ENCODE peak calls at places on chromosomes 4 and X, in four cellular contexts. One of them, this sample, is unnamed. For H3K4me1, the result is how much of the 10 kb centered on the place peaks cover.

GRCh38 chr4:36317731-36318130 is 36.3 kb downstream of the DTHD1 start:
- DNase-seq in gastrocnemius medialis: no peak
- DNase-seq in Peyer's patch: no peak
- DNase-seq in stomach: no peak
- DNase-seq in this sample: no peak

GRCh38 chrX:151505796-151506195 is 57.7 kb upstream of the PASD1 start:
- DNase-seq in gastrocnemius medialis: no peak
- DNase-seq in Peyer's patch: no peak
- DNase-seq in stomach: no peak
- DNase-seq in this sample: no peak

GRCh38 chr4:140243345-140243753 is 89.4 kb upstream of the MAML3 start:
- DNase-seq in gastrocnemius medialis: no peak
- DNase-seq in Peyer's patch: peak
- DNase-seq in stomach: peak
- DNase-seq in this sample: no peak

GRCh38 chr4:77453911-77454310 is 151.7 kb upstream of the CXCL13 start:
- DNase-seq in gastrocnemius medialis: no peak
- DNase-seq in Peyer's patch: no peak
- DNase-seq in stomach: no peak
- DNase-seq in this sample: no peak

GRCh38 chrX:41666251-41666650 is 22.5 kb upstream of the GPR34 start:
- DNase-seq in gastrocnemius medialis: no peak
- DNase-seq in Peyer's patch: no peak
- DNase-seq in stomach: no peak
- DNase-seq in this sample: no peak

GRCh38 chrX:44669626-44670025 is 127.0 kb upstream of the FUNDC1 start:
- DNase-seq in gastrocnemius medialis: no peak
- DNase-seq in Peyer's patch: no peak
- DNase-seq in stomach: no peak
- DNase-seq in this sample: no peak

GRCh38 chrX:114675365-114675764 is 91.5 kb downstream of the HTR2C start:
- DNase-seq in gastrocnemius medialis: no peak
- DNase-seq in Peyer's patch: no peak
- DNase-seq in stomach: no peak
- DNase-seq in this sample: no peak

GRCh38 chr4:93779228-93779627 is 49.3 kb upstream of the ATOH1 start:
- DNase-seq in gastrocnemius medialis: no peak
- DNase-seq in Peyer's patch: no peak
- DNase-seq in stomach: no peak
- DNase-seq in this sample: no peak

GRCh38 chr4:38177792-38178665 is 217.8 kb downstream of the PTTG2 start:
- DNase-seq in gastrocnemius medialis: peak
- DNase-seq in Peyer's patch: peak
- DNase-seq in stomach: peak
- DNase-seq in this sample: peak

GRCh38 chrX:19670321-19670750 is 155.0 kb upstream of the MAP3K15 start:
- DNase-seq in gastrocnemius medialis: peak
- DNase-seq in Peyer's patch: no peak
- DNase-seq in stomach: no peak
- DNase-seq in this sample: no peak

GRCh38 chrX:139077303-139078131 is 366.0 kb upstream of the FGF13 start:
- DNase-seq in gastrocnemius medialis: no peak
- DNase-seq in Peyer's patch: no peak
- DNase-seq in stomach: no peak
- DNase-seq in this sample: no peak

GRCh38 chrX:26442340-26442739 is 226.4 kb downstream of the MAGEB5 start:
- DNase-seq in gastrocnemius medialis: no peak
- DNase-seq in Peyer's patch: no peak
- DNase-seq in stomach: no peak
- DNase-seq in this sample: no peak

GRCh38 chr4:174490356-174490969 is 31.8 kb downstream of the HPGD start:
- DNase-seq in gastrocnemius medialis: no peak
- DNase-seq in Peyer's patch: no peak
- DNase-seq in stomach: no peak
- DNase-seq in this sample: no peak

GRCh38 chr4:108940086-108941033 is 177.5 kb upstream of the ETNPPL start:
- DNase-seq in gastrocnemius medialis: no peak
- DNase-seq in Peyer's patch: no peak
- DNase-seq in stomach: no peak
- DNase-seq in this sample: no peak

GRCh38 chr4:100938698-100939097 is 408.6 kb downstream of the PPP3CA start:
- DNase-seq in gastrocnemius medialis: no peak
- DNase-seq in Peyer's patch: no peak
- DNase-seq in stomach: no peak
- DNase-seq in this sample: no peak

GRCh38 chr4:182405087-182405486 is 161.9 kb downstream of the TENM3 start:
- DNase-seq in gastrocnemius medialis: no peak
- DNase-seq in Peyer's patch: no peak
- DNase-seq in stomach: no peak
- DNase-seq in this sample: no peak

GRCh38 chr4:40749717-40750460 is at the start of gene NSUN7:
- DNase-seq in gastrocnemius medialis: no peak
- DNase-seq in Peyer's patch: peak
- DNase-seq in stomach: peak
- DNase-seq in this sample: peak

GRCh38 chrX:47540754-47541538 is 20.1 kb upstream of the ARAF start:
- DNase-seq in gastrocnemius medialis: peak
- DNase-seq in Peyer's patch: no peak
- DNase-seq in stomach: peak
- DNase-seq in this sample: peak

GRCh38 chrX:137423241-137423640 is 142.7 kb upstream of the ZIC3 start:
- DNase-seq in gastrocnemius medialis: no peak
- DNase-seq in Peyer's patch: no peak
- DNase-seq in stomach: no peak
- DNase-seq in this sample: no peak

GRCh38 chrX:118356154-118356701 is 10.3 kb downstream of the WDR44 start:
- DNase-seq in gastrocnemius medialis: no peak
- DNase-seq in Peyer's patch: no peak
- DNase-seq in stomach: no peak
- DNase-seq in this sample: no peak

GRCh38 chrX:13373807-13374187 is 53.9 kb upstream of the ATXN3L start:
- DNase-seq in gastrocnemius medialis: no peak
- DNase-seq in Peyer's patch: no peak
- DNase-seq in stomach: no peak
- DNase-seq in this sample: no peak

GRCh38 chrX:104112326-104112951 is at the start of gene ZCCHC18:
- DNase-seq in gastrocnemius medialis: no peak
- DNase-seq in Peyer's patch: peak
- DNase-seq in stomach: peak
- DNase-seq in this sample: no peak

GRCh38 chr4:61309616-61310015 is 109.5 kb downstream of the ADGRL3 start:
- DNase-seq in gastrocnemius medialis: no peak
- DNase-seq in Peyer's patch: no peak
- DNase-seq in stomach: no peak
- DNase-seq in this sample: no peak

GRCh38 chrX:111719426-111720210 is 38.6 kb downstream of the ALG13 start:
- DNase-seq in gastrocnemius medialis: no peak
- DNase-seq in Peyer's patch: no peak
- DNase-seq in stomach: no peak
- DNase-seq in this sample: no peak

GRCh38 chrX:86002076-86002896 is 45.1 kb downstream of the CHM start:
- DNase-seq in gastrocnemius medialis: no peak
- DNase-seq in Peyer's patch: peak
- DNase-seq in stomach: peak
- DNase-seq in this sample: no peak

GRCh38 chr4:11507920-11508319 is 79.2 kb upstream of the HS3ST1 start:
- DNase-seq in gastrocnemius medialis: no peak
- DNase-seq in Peyer's patch: no peak
- DNase-seq in stomach: peak
- DNase-seq in this sample: no peak

GRCh38 chr4:101037249-101037648 is 310.1 kb downstream of the PPP3CA start:
- DNase-seq in gastrocnemius medialis: no peak
- DNase-seq in Peyer's patch: no peak
- DNase-seq in stomach: no peak
- DNase-seq in this sample: no peak

GRCh38 chrX:41178201-41178600 is 93.0 kb downstream of the USP9X start:
- DNase-seq in gastrocnemius medialis: no peak
- DNase-seq in Peyer's patch: no peak
- DNase-seq in stomach: no peak
- DNase-seq in this sample: no peak

GRCh38 chrX:39755152-39756032 is 342.4 kb downstream of the BCOR start:
- DNase-seq in gastrocnemius medialis: peak
- DNase-seq in Peyer's patch: no peak
- DNase-seq in stomach: peak
- DNase-seq in this sample: peak

GRCh38 chr4:110770353-110770752 is 147.5 kb upstream of the PITX2 start:
- DNase-seq in gastrocnemius medialis: no peak
- DNase-seq in Peyer's patch: no peak
- DNase-seq in stomach: no peak
- DNase-seq in this sample: no peak

GRCh38 chr4:165537028-165537648 is 158.3 kb downstream of the CPE start:
- DNase-seq in gastrocnemius medialis: no peak
- DNase-seq in Peyer's patch: no peak
- DNase-seq in stomach: no peak
- DNase-seq in this sample: no peak

GRCh38 chr4:73244941-73245601 is 13.5 kb downstream of the ANKRD17 start:
- DNase-seq in gastrocnemius medialis: no peak
- DNase-seq in Peyer's patch: no peak
- DNase-seq in stomach: no peak
- DNase-seq in this sample: no peak

DNA sequence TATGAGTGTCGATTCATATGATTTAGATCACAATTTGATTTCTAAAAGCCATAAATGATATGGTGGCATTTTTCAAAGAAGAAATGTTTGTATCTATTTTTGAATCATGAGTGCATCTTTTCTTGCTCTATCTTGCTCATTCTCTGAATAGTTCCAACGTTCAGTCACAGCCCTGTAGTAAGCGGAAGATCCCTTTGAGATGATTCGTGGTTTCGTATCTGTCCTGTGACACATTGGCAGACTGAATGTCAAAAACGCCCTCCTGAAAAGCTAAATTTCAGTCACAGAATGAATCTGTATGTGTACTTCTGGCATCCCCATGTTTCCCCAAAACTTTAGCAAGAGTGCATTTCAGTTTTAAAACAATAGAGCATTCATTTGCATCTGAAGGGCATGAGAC is 1066.9 kb upstream of the TENM3 start:
- DNase-seq in gastrocnemius medialis: no peak
- DNase-seq in Peyer's patch: no peak
- DNase-seq in stomach: no peak
- DNase-seq in this sample: no peak
- H3K27ac ChIP-seq in gastrocnemius medialis: no peak
- H3K27ac ChIP-seq in Peyer's patch: no peak
- H3K27ac ChIP-seq in stomach: no peak
- H3K27ac ChIP-seq in this sample: no peak

DNA sequence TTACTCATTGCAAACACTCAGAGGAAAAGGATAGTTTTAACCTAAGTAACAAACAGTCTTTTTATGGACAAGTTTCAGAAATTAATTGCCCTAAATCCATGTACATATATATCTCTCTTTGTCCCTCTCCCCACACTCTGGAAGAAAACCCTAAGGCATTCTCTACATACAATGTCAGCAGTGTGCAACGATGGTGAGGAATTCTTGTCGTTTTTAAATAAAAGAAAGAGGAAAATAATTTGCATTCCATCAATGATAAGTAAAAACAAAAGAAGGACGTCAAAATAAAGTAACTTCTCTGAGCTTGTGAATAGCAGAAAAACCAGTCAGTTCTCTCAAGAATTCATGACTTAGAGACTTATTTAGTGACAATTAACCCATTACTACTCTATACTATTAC is 550.5 kb upstream of the DIPK2B start:
- DNase-seq in gastrocnemius medialis: no peak
- DNase-seq in Peyer's patch: no peak
- DNase-seq in stomach: no peak
- DNase-seq in this sample: no peak
- H3K4me1 ChIP-seq in gastrocnemius medialis: under half
- H3K4me1 ChIP-seq in Peyer's patch: under half
- H3K4me1 ChIP-seq in stomach: under half
- H3K4me1 ChIP-seq in this sample: under half

GRCh38 chrX:120287513-120288112 is 23.6 kb downstream of the TMEM255A start:
- DNase-seq in gastrocnemius medialis: no peak
- DNase-seq in Peyer's patch: no peak
- DNase-seq in stomach: no peak
- DNase-seq in this sample: no peak
- H3K27ac ChIP-seq in gastrocnemius medialis: no peak
- H3K27ac ChIP-seq in Peyer's patch: no peak
- H3K27ac ChIP-seq in stomach: no peak
- H3K27ac ChIP-seq in this sample: no peak

GRCh38 chr4:2583517-2583916 is 47.1 kb downstream of the FAM193A start:
- DNase-seq in gastrocnemius medialis: peak
- DNase-seq in Peyer's patch: no peak
- DNase-seq in stomach: no peak
- DNase-seq in this sample: peak

GRCh38 chr4:2588259-2588658 is 51.8 kb downstream of the FAM193A start:
- DNase-seq in gastrocnemius medialis: no peak
- DNase-seq in Peyer's patch: no peak
- DNase-seq in stomach: no peak
- DNase-seq in this sample: no peak

GRCh38 chr4:2591189-2591588 is 54.7 kb downstream of the FAM193A start:
- DNase-seq in gastrocnemius medialis: no peak
- DNase-seq in Peyer's patch: no peak
- DNase-seq in stomach: no peak
- DNase-seq in this sample: peak

GRCh38 chr4:2586502-2586901 is 50.1 kb downstream of the FAM193A start:
- DNase-seq in gastrocnemius medialis: no peak
- DNase-seq in Peyer's patch: no peak
- DNase-seq in stomach: no peak
- DNase-seq in this sample: no peak

GRCh38 chr4:2587215-2587823 is 50.9 kb downstream of the FAM193A start:
- DNase-seq in gastrocnemius medialis: peak
- DNase-seq in Peyer's patch: no peak
- DNase-seq in stomach: no peak
- DNase-seq in this sample: no peak
- H3K4me1 ChIP-seq in gastrocnemius medialis: half or more
- H3K4me1 ChIP-seq in Peyer's patch: under half
- H3K4me1 ChIP-seq in stomach: half or more
- H3K4me1 ChIP-seq in this sample: under half

DNA sequence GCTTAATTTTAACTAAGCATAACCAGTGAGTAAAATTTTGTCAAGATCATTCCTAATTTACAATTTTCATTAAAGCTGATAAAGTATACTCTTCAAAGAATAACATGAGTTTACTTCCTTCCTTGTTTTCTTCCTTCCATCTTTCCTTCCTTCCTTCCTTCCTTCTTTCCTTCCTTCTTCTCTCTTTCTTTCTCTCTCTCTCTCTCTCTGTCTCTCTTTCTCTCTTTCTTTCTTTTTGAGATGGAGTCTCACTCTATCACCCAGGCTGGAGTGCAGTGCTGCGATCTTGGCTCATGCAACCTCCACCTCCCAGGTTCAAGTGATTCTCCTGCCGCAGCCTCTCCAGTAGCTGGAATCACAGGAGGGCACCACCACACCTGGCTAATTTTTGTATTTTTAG is 42.7 kb upstream of the PTPN13 start:
- DNase-seq in gastrocnemius medialis: no peak
- DNase-seq in Peyer's patch: no peak
- DNase-seq in stomach: no peak
- DNase-seq in this sample: no peak
- H3K27ac ChIP-seq in gastrocnemius medialis: no peak
- H3K27ac ChIP-seq in Peyer's patch: no peak
- H3K27ac ChIP-seq in stomach: no peak
- H3K27ac ChIP-seq in this sample: no peak

DNA sequence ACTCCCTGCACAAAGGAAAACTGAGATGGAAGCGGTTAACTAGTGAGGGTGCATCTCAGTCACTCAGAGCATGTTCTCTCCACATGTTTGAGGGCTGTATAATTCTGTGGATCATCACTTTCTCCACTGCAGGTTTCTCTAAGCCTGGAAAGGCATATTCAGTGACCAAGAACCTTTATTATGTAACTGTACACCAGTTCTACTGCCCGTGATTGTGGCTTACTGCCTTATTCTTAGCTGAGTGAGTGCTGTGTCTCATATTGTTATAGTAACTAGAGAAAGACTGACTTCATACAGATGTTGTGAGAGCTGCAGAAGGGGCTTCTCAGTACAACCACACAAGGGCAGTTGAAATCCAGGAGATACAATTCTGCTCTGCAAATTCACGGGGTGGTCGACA is 130.4 kb upstream of the PUDP start:
- DNase-seq in gastrocnemius medialis: no peak
- DNase-seq in Peyer's patch: no peak
- DNase-seq in stomach: no peak
- DNase-seq in this sample: no peak
- H3K4me1 ChIP-seq in gastrocnemius medialis: under half
- H3K4me1 ChIP-seq in Peyer's patch: under half
- H3K4me1 ChIP-seq in stomach: under half
- H3K4me1 ChIP-seq in this sample: under half

This sample was measured in lung.